ENCODE peak calls at places on chromosomes 13 and 19, in five cellular contexts. N is cardiac muscle cell, X is upper lobe of left lung, Y is lower lobe of right lung, C is IMR-90. V is an unnamed sample.

GRCh38 chr19:57566396-57567256 is 7.0 kb upstream of the ZNF550 start:
- DNase-seq in N (peak), X (no peak), Y (no peak), C (peak), V (peak)

GRCh38 chr19:29501816-29502580 is 23.8 kb upstream of the VSTM2B start:
- DNase-seq in N (no peak), X (peak), Y (peak), C (no peak), V (no peak)

GRCh38 chr13:30466358-30466714 is 600 bp upstream of the HMGB1 start:
- DNase-seq in N (peak), X (no peak), Y (no peak), C (peak), V (peak)

GRCh38 chr13:41458187-41458938 is 1.0 kb downstream of the RGCC start:
- DNase-seq in N (peak), X (peak), Y (peak), C (peak), V (peak)

GRCh38 chr13:34967851-34968562 is 25.9 kb downstream of the NBEA start:
- DNase-seq in N (no peak), X (no peak), Y (no peak), C (no peak), V (no peak)

GRCh38 chr13:31046711-31047279 is 114.3 kb downstream of the TEX26 start:
- DNase-seq in N (peak), X (peak), Y (no peak), C (peak), V (peak)

GRCh38 chr13:47796816-47797215 is 204.3 kb downstream of the SUCLA2 start:
- DNase-seq in N (peak), X (no peak), Y (no peak), C (no peak), V (no peak)

GRCh38 chr19:14113762-14114414 is 3.7 kb downstream of the PRKACA start:
- DNase-seq in N (no peak), X (no peak), Y (peak), C (no peak), V (no peak)

GRCh38 chr13:76856141-76856571 is 30.0 kb downstream of the KCTD12 start:
- DNase-seq in N (no peak), X (no peak), Y (no peak), C (peak), V (peak)

GRCh38 chr19:54804101-54804500 is 691 bp downstream of the KIR2DL4 start:
- DNase-seq in N (no peak), X (no peak), Y (no peak), C (no peak), V (no peak)

GRCh38 chr13:97043302-97043701 is 49.0 kb upstream of the OXGR1 start:
- DNase-seq in N (no peak), X (no peak), Y (no peak), C (no peak), V (peak)

GRCh38 chr13:26515721-26516120 is 41.8 kb upstream of the WASF3 start:
- DNase-seq in N (no peak), X (no peak), Y (no peak), C (no peak), V (no peak)

GRCh38 chr19:23996549-23996948 is 81.9 kb downstream of the ZNF726 start:
- DNase-seq in N (no peak), X (no peak), Y (no peak), C (no peak), V (peak)

GRCh38 chr19:18645035-18645511 is 8.2 kb downstream of the KLHL26 start:
- DNase-seq in N (no peak), X (no peak), Y (no peak), C (no peak), V (no peak)

GRCh38 chr13:35690546-35690945 is 214.1 kb upstream of the MAB21L1 start:
- DNase-seq in N (no peak), X (no peak), Y (no peak), C (peak), V (peak)

GRCh38 chr13:52846567-52847321 is 1.7 kb downstream of the PCDH8 start:
- DNase-seq in N (peak), X (peak), Y (peak), C (peak), V (no peak)

GRCh38 chr19:42193294-42193693 is 24.2 kb downstream of the DEDD2 start:
- DNase-seq in N (no peak), X (no peak), Y (no peak), C (no peak), V (no peak)

GRCh38 chr13:48210178-48210577 is 22.8 kb upstream of the ITM2B start:
- DNase-seq in N (no peak), X (no peak), Y (no peak), C (peak), V (peak)

GRCh38 chr19:22472180-22472637 is 50.1 kb upstream of the ZNF98 start:
- DNase-seq in N (no peak), X (no peak), Y (no peak), C (no peak), V (no peak)

GRCh38 chr19:55372316-55373081 is 2.2 kb upstream of the IL11 start:
- DNase-seq in N (no peak), X (no peak), Y (no peak), C (peak), V (peak)

GRCh38 chr19:40567750-40568494 is 8.8 kb upstream of the SHKBP1 start:
- DNase-seq in N (no peak), X (peak), Y (no peak), C (no peak), V (peak)

GRCh38 chr13:93875527-93875926 is 604.0 kb downstream of the DCT start:
- DNase-seq in N (no peak), X (no peak), Y (no peak), C (peak), V (peak)

GRCh38 chr19:43562698-43563241 is 12.6 kb downstream of the XRCC1 start:
- DNase-seq in N (no peak), X (peak), Y (peak), C (peak), V (no peak)

GRCh38 chr13:82165396-82166174 is 1716.7 kb downstream of the SLITRK1 start:
- DNase-seq in N (no peak), X (peak), Y (no peak), C (no peak), V (no peak)

GRCh38 chr19:5804516-5805464 is at the start of gene NRTN:
- DNase-seq in N (peak), X (peak), Y (no peak), C (no peak), V (peak)
- H3K4me3 ChIP-seq in N (peak), X (no peak), Y (peak), C (peak), V (peak)

DNA sequence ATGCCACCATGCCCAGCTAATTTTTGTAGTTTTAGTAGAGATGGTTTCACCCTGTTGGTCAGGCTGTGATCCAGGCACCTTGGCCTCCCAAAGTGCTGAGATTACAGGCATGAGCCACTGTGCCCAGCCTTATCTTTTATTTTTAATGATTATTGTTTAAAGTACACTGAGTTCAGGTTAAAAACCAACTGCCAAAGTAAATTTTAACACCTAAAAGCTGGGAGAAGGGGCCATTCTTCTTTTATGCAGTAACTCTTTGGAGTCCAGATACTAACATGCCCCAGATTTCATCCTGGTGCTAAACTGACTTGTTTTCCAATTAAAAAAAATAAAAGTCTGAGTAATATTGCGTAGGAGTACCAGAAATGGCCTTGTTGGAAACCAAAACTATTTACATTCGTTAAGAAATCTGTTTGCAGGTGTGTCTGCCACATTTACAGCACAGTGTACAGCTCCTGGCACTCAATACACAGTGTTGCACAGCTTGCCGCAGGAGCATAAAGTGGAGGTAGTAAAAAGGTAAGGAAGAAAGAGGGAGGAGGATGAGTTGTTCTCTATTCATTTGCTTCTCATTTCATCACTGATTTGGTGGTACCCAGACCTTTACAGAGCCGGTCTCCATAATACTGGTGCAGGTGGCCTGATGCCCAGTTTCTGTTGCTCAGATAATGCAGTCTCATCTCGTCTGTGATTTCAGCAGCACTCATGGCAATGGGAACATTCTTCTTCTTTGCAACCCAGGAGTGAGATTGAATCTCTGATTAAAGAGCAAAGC is 108.9 kb downstream of the PCCA start:
- DNase-seq in N (no peak), X (no peak), Y (no peak), C (no peak), V (no peak)
- H3K4me3 ChIP-seq in N (no peak), X (no peak), Y (no peak), C (no peak), V (no peak)

GRCh38 chr19:342128-342455 is 2.5 kb downstream of the MIER2 start:
- DNase-seq in N (no peak), X (no peak), Y (no peak), C (no peak), V (no peak)

GRCh38 chr19:343941-344624 is 513 bp downstream of the MIER2 start:
- DNase-seq in N (peak), X (peak), Y (no peak), C (no peak), V (peak)

GRCh38 chr19:343451-343931 is 1.1 kb downstream of the MIER2 start:
- DNase-seq in N (no peak), X (peak), Y (no peak), C (no peak), V (no peak)

GRCh38 chr19:341386-342127 is 3.0 kb downstream of the MIER2 start:
- DNase-seq in N (no peak), X (no peak), Y (no peak), C (no peak), V (no peak)

DNA sequence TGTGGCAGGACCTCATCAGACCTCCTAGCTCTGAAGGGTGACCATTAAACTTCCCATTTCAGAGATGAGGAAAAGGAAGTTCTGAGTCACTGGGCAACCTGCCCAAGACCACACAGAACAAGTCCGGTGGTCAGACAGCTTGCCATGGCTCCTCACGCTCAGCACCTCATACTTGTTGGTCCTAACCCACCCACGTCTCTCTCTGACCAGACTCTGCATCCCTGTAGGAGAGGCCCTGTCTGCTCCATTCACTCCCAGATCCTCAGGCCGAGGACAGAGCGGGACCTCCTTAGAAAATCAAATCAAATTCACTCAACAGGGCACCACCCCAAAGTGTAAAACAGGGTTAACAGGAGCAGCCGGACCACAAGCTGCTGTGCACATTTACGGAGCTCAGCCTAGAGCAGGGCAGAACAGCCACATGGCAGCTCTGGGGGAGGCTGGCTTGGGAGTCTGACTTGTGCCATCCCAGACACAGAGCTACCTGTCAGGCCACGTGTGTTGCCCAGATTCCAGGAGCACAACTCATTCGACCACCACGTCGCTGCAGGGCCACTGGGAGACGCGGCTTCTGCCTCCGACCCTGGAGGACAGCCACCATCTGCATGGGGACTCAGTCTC is 1.7 kb downstream of the MIER2 start:
- DNase-seq in N (no peak), X (no peak), Y (peak), C (peak), V (peak)
- H3K4me3 ChIP-seq in N (peak), X (peak), Y (peak), C (peak), V (peak)

GRCh38 chr19:49425922-49426592 is 869 bp downstream of the GFY start:
- DNase-seq in N (peak), X (peak), Y (no peak), C (no peak), V (no peak)

GRCh38 chr19:49427339-49427738 is 2.2 kb downstream of the GFY start:
- DNase-seq in N (no peak), X (no peak), Y (no peak), C (no peak), V (no peak)

GRCh38 chr19:49423278-49423984 is at the start of gene PTH2:
- DNase-seq in N (no peak), X (no peak), Y (no peak), C (no peak), V (no peak)

GRCh38 chr19:49423985-49424303 is 703 bp upstream of the PTH2 start:
- DNase-seq in N (no peak), X (no peak), Y (no peak), C (no peak), V (no peak)

GRCh38 chr19:49425178-49425577 is at the start of gene GFY:
- DNase-seq in N (no peak), X (no peak), Y (no peak), C (no peak), V (no peak)
- H3K4me3 ChIP-seq in N (no peak), X (no peak), Y (no peak), C (no peak), V (no peak)

GRCh38 chr13:85847012-85847411 is 47.8 kb upstream of the SLITRK6 start:
- DNase-seq in N (no peak), X (no peak), Y (no peak), C (no peak), V (no peak)
- H3K4me3 ChIP-seq in N (no peak), X (no peak), Y (no peak), C (no peak), V (no peak)

V was measured in adipocyte.